ENCODE peak calls at places on chromosomes 16 and 17, in four cellular contexts. C is psoas muscle, S is heart right ventricle, Q is A549. G is an unnamed sample.
A peak's percentile ranks its signal among the peaks of the same experiment; 100 is the strongest.

GRCh38 chr17:4766199-4766598 is 5.5 kb upstream of the TM4SF5 start:
- DNase-seq in Q (no peak), C (no peak), S (no peak), G (no peak)

GRCh38 chr17:49510059-49510719 is 15.1 kb downstream of the NGFR start:
- DNase-seq in S (no peak), Q (no peak), C (no peak), G (no peak)

GRCh38 chr17:17682737-17683675 is 1.7 kb downstream of the RAI1 start:
- DNase-seq in Q (peak; percentile 66), S (peak; percentile 76), C (peak; percentile 79), G (peak; percentile 89)

GRCh38 chr17:79714129-79714528 is 16.6 kb upstream of the ENPP7 start:
- DNase-seq in Q (no peak), C (no peak), S (no peak), G (no peak)

GRCh38 chr16:72241930-72242329 is 70.0 kb upstream of the PMFBP1 start:
- DNase-seq in Q (peak; percentile 35), S (no peak), C (no peak), G (peak; percentile 72)

GRCh38 chr17:9439851-9440250 is 135.8 kb downstream of the STX8 start:
- DNase-seq in S (no peak), C (no peak), Q (no peak), G (no peak)

GRCh38 chr17:49748223-49748622 is 15.7 kb downstream of the FAM117A start:
- DNase-seq in C (no peak), Q (no peak), S (no peak), G (no peak)

GRCh38 chr16:63217011-63217410 is 1180.8 kb upstream of the CDH8 start:
- DNase-seq in C (no peak), S (no peak), Q (no peak), G (no peak)

GRCh38 chr16:4511441-4512082 is 27.0 kb downstream of the CDIP1 start:
- DNase-seq in Q (peak; percentile 80), C (no peak), S (peak; percentile 54), G (peak; percentile 89)

GRCh38 chr17:64223931-64224657 is 39.0 kb downstream of the TEX2 start:
- DNase-seq in S (no peak), Q (no peak), C (no peak), G (no peak)

GRCh38 chr17:11981862-11982261 is 15.4 kb downstream of the ZNF18 start:
- DNase-seq in S (no peak), Q (no peak), C (no peak), G (no peak)

GRCh38 chr16:2584742-2585650 is 47.2 kb downstream of the PDPK1 start:
- DNase-seq in C (peak; percentile 91), S (peak; percentile 61), Q (no peak), G (peak; percentile 20)

GRCh38 chr17:41329279-41329925 is 13.9 kb upstream of the KRTAP17-1 start:
- DNase-seq in C (no peak), S (no peak), Q (peak; percentile 79), G (peak; percentile 48)

GRCh38 chr16:77951788-77952187 is 70.6 kb upstream of the CLEC3A start:
- DNase-seq in C (no peak), S (no peak), Q (peak; percentile 28), G (peak; percentile 1)

GRCh38 chr17:40503154-40503553 is 1.7 kb upstream of the TNS4 start:
- DNase-seq in Q (no peak), C (no peak), S (no peak), G (no peak)

GRCh38 chr16:20382202-20382948 is 22.2 kb downstream of the PDILT start:
- DNase-seq in Q (no peak), C (no peak), S (no peak), G (no peak)

DNA sequence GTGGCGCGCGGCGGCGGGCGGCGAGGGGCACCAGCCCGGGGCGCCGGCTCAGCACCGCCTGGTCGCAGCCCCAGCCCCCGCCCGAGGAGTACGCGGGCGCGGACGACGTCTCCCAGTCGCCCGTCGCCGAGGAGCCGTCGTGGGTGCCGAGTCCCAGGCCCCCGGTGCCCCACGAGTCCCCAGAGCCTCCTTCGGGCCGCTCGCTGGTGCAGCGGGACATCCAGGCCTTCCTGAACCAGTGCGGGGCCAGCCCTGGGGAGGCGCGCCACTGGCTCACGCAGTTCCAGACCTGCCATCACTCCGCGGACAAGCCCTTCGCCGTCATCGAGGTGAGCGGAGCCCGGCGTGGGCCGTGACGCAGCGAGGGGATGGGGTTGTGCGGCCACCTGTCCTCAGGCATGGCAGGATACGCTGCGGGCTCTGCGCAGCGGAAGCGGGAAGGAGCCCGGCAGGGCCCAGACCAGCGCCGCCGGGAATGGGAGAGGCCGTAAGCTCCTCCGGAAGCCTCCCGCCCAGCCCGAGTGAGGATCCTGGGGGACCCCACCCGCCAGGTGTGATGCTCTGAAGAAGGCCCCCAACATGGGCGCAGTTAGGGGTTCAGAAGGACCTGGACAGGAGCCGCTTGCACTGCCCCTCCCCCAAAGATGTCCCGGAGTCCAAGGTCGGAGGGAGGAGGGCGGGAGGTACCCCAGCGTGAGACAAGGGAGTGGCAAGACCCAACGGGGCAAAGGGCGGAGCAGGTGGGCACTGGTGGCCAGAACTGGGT is 522 bp downstream of the NAGS start:
- DNase-seq in S (no peak), Q (no peak), C (peak; percentile 56), G (peak; percentile 34)
- H3K4me3 ChIP-seq in S (peak overlapping the region; percentile 66), Q (no peak overlapping the region), C (peak overlapping the region; percentile 69), G (peak overlapping the region; percentile 15)

GRCh38 chr17:45977976-45978626 is 20.9 kb upstream of the STH start:
- DNase-seq in C (peak; percentile 26), Q (no peak), S (no peak), G (no peak)
- H3K4me1 ChIP-seq in C (peaks cover 39% of the 10 kb centered on the region), Q (no peaks in the 10 kb centered on the region), S (no peaks in the 10 kb centered on the region), G (peaks cover 6% of the 10 kb centered on the region)

GRCh38 chr17:1710807-1711553 is 803 bp upstream of the TLCD2 start:
- DNase-seq in S (no peak), C (no peak), Q (no peak), G (peak; percentile 49)

GRCh38 chr17:1713160-1713877 is 3.1 kb upstream of the TLCD2 start:
- DNase-seq in C (peak; percentile 40), Q (no peak), S (no peak), G (no peak)

GRCh38 chr17:1711804-1712203 is 1.6 kb upstream of the TLCD2 start:
- DNase-seq in S (no peak), Q (no peak), C (no peak), G (no peak)

GRCh38 chr17:1713878-1714487 is 3.8 kb upstream of the TLCD2 start:
- DNase-seq in Q (peak; percentile 77), S (no peak), C (peak; percentile 62), G (peak; percentile 70)

GRCh38 chr17:1712271-1712670 is 2.1 kb upstream of the TLCD2 start:
- DNase-seq in Q (no peak), C (peak; percentile 39), S (no peak), G (no peak)
- H3K4me3 ChIP-seq in Q (no peak overlapping the region), C (peak overlapping the region; percentile 97), S (peak overlapping the region; percentile 8), G (no peak overlapping the region)

GRCh38 chr16:89378947-89379771 is 111.2 kb downstream of the ANKRD11 start:
- DNase-seq in C (peak; percentile 71), Q (no peak), S (no peak), G (no peak)
- H3K4me1 ChIP-seq in C (peaks cover 73% of the 10 kb centered on the region), Q (peaks cover 20% of the 10 kb centered on the region), S (peaks cover 84% of the 10 kb centered on the region), G (peaks cover 60% of the 10 kb centered on the region)

DNA sequence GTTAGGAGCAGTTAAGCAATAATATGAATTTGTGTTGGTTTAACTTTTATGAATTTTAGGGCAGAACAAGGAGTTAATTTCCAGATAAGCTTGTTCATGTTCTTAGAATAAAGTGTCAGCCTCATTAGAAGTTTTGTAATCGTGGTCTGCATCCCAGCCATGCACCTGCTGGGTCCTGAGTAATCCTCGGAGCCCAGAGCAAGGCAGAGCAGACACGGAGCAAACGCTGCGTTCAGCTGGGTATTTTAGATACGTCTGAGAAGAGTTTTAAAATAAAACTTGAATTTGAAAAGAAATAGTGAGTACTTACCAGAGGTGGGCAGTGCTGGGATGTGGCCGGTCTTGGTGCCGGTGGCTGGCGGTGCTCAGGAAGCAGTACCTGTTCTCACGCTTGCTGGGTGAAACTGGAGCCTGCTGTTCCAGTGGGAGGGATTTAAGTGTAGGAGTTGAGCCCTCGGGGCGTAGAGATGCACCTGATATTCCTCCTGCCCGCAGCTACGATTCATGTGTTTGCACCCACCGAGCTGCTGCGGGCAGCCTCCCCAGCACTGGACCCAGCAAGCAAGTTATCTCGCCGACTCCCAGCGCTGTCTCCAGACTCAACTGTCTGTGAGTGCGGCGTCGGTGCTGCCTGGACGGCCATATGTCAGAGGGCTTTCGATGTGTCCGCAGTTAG is at the start of gene ZNF750:
- DNase-seq in Q (no peak), S (no peak), C (no peak), G (no peak)
- H3K4me3 ChIP-seq in Q (no peak within 1 kb of the TSS), S (no peak within 1 kb of the TSS), C (peak within 1 kb of the TSS; percentile 41), G (no peak within 1 kb of the TSS)

GRCh38 chr16:87922250-87922871 is 14.0 kb downstream of the CA5A start:
- DNase-seq in S (peak; percentile 48), Q (no peak), C (peak; percentile 64), G (no peak)
- H3K4me1 ChIP-seq in S (peaks cover 19% of the 10 kb centered on the region), Q (no peaks in the 10 kb centered on the region), C (peaks cover 4% of the 10 kb centered on the region), G (no peaks in the 10 kb centered on the region)

GRCh38 chr16:56658476-56658875 is 717 bp downstream of the MT1F start:
- DNase-seq in C (no peak), S (no peak), Q (no peak), G (no peak)
- H3K4me3 ChIP-seq in C (peak overlapping the region; percentile 68), S (peak overlapping the region; percentile 60), Q (peak overlapping the region; percentile 56), G (no peak overlapping the region)

GRCh38 chr17:76439314-76439928 is 13.5 kb downstream of the UBE2O start:
- DNase-seq in C (no peak), Q (no peak), S (no peak), G (no peak)

GRCh38 chr17:76440722-76441362 is 12.1 kb downstream of the UBE2O start:
- DNase-seq in S (no peak), Q (no peak), C (no peak), G (no peak)

GRCh38 chr17:76444518-76445311 is 8.2 kb downstream of the UBE2O start:
- DNase-seq in Q (no peak), C (no peak), S (no peak), G (no peak)

GRCh38 chr17:76441681-76442340 is 11.1 kb downstream of the UBE2O start:
- DNase-seq in S (no peak), C (no peak), Q (no peak), G (no peak)

GRCh38 chr17:76442341-76443338 is 10.3 kb downstream of the UBE2O start:
- DNase-seq in S (no peak), Q (no peak), C (no peak), G (no peak)
- H3K4me1 ChIP-seq in S (peaks cover 97% of the 10 kb centered on the region), Q (peaks cover 70% of the 10 kb centered on the region), C (peaks cover 44% of the 10 kb centered on the region), G (peaks cover 46% of the 10 kb centered on the region)

G was measured in cardiac muscle cell.